ENCODE peak calls at places on chromosome 1, in five cellular contexts. N, V, H, M and T are unnamed samples.

GRCh38 chr1:109304221-109304915 is 2.4 kb downstream of the MYBPHL start:
- DNase-seq in N (no peak), H (no peak), V (no peak), M (no peak), T (no peak)

GRCh38 chr1:1314237-1314586 is 5.8 kb downstream of the PUSL1 start:
- DNase-seq in H (no peak), V (no peak), M (no peak), N (no peak), T (no peak)

GRCh38 chr1:1213153-1213918 is 617 bp downstream of the TNFRSF4 start:
- DNase-seq in V (no peak), M (no peak), N (no peak), H (no peak), T (no peak)

GRCh38 chr1:170664283-170664827 is 424 bp downstream of the PRRX1 start:
- DNase-seq in N (no peak), M (peak), V (no peak), H (no peak), T (no peak)

GRCh38 chr1:67614511-67614934 is 70.5 kb upstream of the GADD45A start:
- DNase-seq in N (no peak), V (peak), M (no peak), H (no peak), T (no peak)

GRCh38 chr1:17251699-17252376 is 2.9 kb downstream of the PADI3 start:
- DNase-seq in H (no peak), M (no peak), V (no peak), N (no peak), T (no peak)

GRCh38 chr1:226649780-226650179 is 89.3 kb downstream of the ITPKB start:
- DNase-seq in M (peak), H (peak), V (peak), N (no peak), T (no peak)

GRCh38 chr1:180343931-180344406 is 113.9 kb downstream of the LHX4 start:
- DNase-seq in V (peak), N (no peak), M (peak), H (no peak), T (peak)

GRCh38 chr1:219478811-219479210 is 134.1 kb downstream of the ZC3H11B start:
- DNase-seq in M (no peak), N (no peak), V (no peak), H (no peak), T (no peak)

GRCh38 chr1:199612976-199613774 is 414.3 kb upstream of the NR5A2 start:
- DNase-seq in H (peak), M (peak), V (no peak), N (no peak), T (peak)

GRCh38 chr1:152926091-152926490 is 17.7 kb downstream of the IVL start:
- DNase-seq in V (no peak), M (peak), N (no peak), H (peak), T (peak)

GRCh38 chr1:36322786-36323635 is 434 bp downstream of the EVA1B start:
- DNase-seq in H (no peak), N (no peak), M (peak), V (peak), T (no peak)

GRCh38 chr1:10778640-10779039 is 17.8 kb downstream of the CASZ1 start:
- DNase-seq in V (no peak), N (no peak), H (no peak), M (no peak), T (no peak)

GRCh38 chr1:171898956-171899355 is 57.7 kb downstream of the DNM3 start:
- DNase-seq in V (peak), N (no peak), H (no peak), M (no peak), T (no peak)

GRCh38 chr1:27862671-27863551 is 9.4 kb upstream of the THEMIS2 start:
- DNase-seq in M (peak), V (peak), H (peak), N (no peak), T (peak)

GRCh38 chr1:41109316-41110263 is 88.1 kb upstream of the SLFNL1 start:
- DNase-seq in V (peak), M (no peak), H (no peak), N (no peak), T (peak)

GRCh38 chr1:101008229-101008628 is 17.4 kb downstream of the DPH5 start:
- DNase-seq in M (no peak), N (no peak), V (no peak), H (no peak), T (no peak)

GRCh38 chr1:96983866-96984265 is 262.3 kb downstream of the PTBP2 start:
- DNase-seq in V (no peak), M (no peak), N (no peak), H (no peak), T (no peak)

GRCh38 chr1:151892190-151892589 is 17.1 kb downstream of the THEM4 start:
- DNase-seq in N (no peak), H (no peak), M (no peak), V (peak), T (no peak)

GRCh38 chr1:45884700-45885099 is 81.3 kb downstream of the MAST2 start:
- DNase-seq in H (no peak), N (no peak), V (no peak), M (no peak), T (no peak)

GRCh38 chr1:117732065-117732789 is 126.4 kb downstream of the TENT5C start:
- DNase-seq in H (no peak), M (no peak), N (no peak), V (no peak), T (no peak)

GRCh38 chr1:213055087-213055591 is 4.1 kb downstream of the RPS6KC1 start:
- DNase-seq in V (peak), N (no peak), H (no peak), M (no peak), T (no peak)

GRCh38 chr1:27686223-27686990 is 14.4 kb upstream of the IFI6 start:
- DNase-seq in V (no peak), N (no peak), H (no peak), M (no peak), T (no peak)

GRCh38 chr1:68977211-68977610 is 480.3 kb upstream of the DEPDC1 start:
- DNase-seq in H (no peak), V (no peak), M (no peak), N (no peak), T (no peak)

GRCh38 chr1:205507896-205508714 is 3.6 kb downstream of the CDK18 start:
- DNase-seq in H (no peak), V (no peak), M (no peak), N (no peak), T (no peak)

GRCh38 chr1:163290025-163290610 is 31.6 kb upstream of the NUF2 start:
- DNase-seq in N (no peak), H (no peak), M (no peak), V (peak), T (no peak)

GRCh38 chr1:184533915-184534314 is 147.1 kb downstream of the C1orf21 start:
- DNase-seq in N (no peak), M (no peak), H (no peak), V (no peak), T (no peak)

GRCh38 chr1:215181518-215181917 is 99.0 kb downstream of the KCNK2 start:
- DNase-seq in H (no peak), N (no peak), M (no peak), V (peak), T (no peak)

GRCh38 chr1:162371611-162372010 is 5.0 kb downstream of the SPATA46 start:
- DNase-seq in M (no peak), H (no peak), V (no peak), N (no peak), T (peak)

GRCh38 chr1:177585492-177586220 is 384.2 kb downstream of the SEC16B start:
- DNase-seq in N (peak), V (no peak), H (no peak), M (peak), T (no peak)

GRCh38 chr1:150110066-150110465 is 39.6 kb upstream of the PLEKHO1 start:
- DNase-seq in V (no peak), M (no peak), H (no peak), N (no peak), T (no peak)

GRCh38 chr1:192303029-192303428 is 13.8 kb upstream of the RGS21 start:
- DNase-seq in N (no peak), M (no peak), H (no peak), V (no peak), T (no peak)

GRCh38 chr1:40610156-40610555 is 55.3 kb downstream of the RIMS3 start:
- DNase-seq in H (no peak), V (no peak), N (no peak), M (no peak), T (no peak)

DNA sequence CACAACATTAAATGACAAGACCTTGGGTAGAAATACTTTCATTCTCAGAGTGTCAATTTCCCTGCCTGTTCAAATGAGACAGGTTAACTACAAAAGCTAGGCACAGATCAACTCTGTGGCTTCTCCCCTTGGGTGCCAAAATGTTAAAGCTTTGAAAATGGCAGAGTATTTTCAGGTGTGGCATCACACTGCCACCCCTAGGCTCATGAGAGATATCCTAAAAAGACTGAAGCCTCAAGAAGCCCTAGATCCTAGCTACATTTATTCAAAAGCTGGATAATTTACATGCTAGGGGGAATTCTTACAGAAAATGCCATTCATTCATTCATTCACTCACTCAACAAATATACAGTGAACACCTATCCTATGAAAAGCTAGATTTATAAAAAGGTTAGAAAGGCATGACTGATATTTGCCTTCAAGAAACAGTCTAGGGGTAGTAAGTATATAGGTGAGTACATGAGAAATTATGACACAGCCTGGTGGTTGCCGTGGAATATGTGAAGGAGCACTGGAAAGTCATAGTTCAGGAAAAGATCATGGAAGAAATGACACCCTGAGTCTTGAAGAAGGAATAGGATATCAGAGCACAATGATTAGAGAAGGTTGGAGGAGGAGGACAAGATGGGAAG is 15.9 kb upstream of the RAB4A start:
- DNase-seq in N (no peak), H (peak), V (peak), M (no peak), T (no peak)
- TF ChIP-seq CTCF in N (peak), H (peak), V (peak), M (peak), T (peak)

DNA sequence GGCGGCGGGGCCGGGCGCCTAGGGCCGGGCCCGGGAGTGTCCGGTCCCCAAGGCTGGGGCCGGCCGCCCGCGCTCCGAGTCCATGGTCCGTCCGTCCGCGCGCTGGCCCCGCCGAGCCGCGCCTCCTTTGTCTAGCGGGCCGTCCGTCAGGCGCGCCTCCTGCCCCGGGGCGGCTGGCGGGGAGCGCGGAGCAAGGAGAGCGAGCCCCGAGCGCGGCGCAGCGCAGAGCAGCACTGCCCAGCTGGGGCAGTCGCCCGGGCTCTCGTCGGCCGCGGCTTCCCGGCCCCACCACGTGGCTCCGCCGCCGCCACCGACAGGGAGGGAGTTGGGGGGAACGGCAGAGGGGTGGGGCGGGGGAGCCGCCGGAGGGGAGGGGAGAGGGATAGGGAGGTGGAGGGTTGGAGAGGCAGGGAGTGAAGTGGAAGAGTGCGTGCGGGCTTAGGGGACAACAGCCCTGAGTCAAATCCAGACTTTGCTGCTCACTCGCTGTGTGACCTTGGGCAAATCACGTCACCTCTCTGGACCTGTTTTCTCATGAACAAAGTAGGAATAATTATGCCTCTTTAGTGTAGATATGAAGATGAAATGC is at the start of gene NKAIN1:
- DNase-seq in M (no peak), H (no peak), V (peak), N (no peak), T (no peak)
- H3K4me3 ChIP-seq in M (no peak), H (no peak), V (no peak), N (peak), T (peak)

GRCh38 chr1:112466078-112466660 is 42.6 kb upstream of the WNT2B start:
- DNase-seq in V (peak), M (peak), H (peak), N (peak), T (peak)
- TF ChIP-seq CTCF in V (peak), M (peak), H (peak), N (peak), T (peak)

GRCh38 chr1:25462732-25463131 is 32.0 kb downstream of the MACO1 start:
- DNase-seq in M (no peak), N (no peak), H (no peak), V (peak), T (no peak)

GRCh38 chr1:25458550-25459298 is 28.0 kb downstream of the MACO1 start:
- DNase-seq in N (no peak), H (no peak), M (no peak), V (no peak), T (no peak)

GRCh38 chr1:25460020-25460419 is 29.3 kb downstream of the MACO1 start:
- DNase-seq in M (no peak), V (no peak), N (no peak), H (no peak), T (no peak)

GRCh38 chr1:25456502-25456901 is 25.8 kb downstream of the MACO1 start:
- DNase-seq in M (no peak), N (no peak), H (no peak), V (no peak), T (no peak)

GRCh38 chr1:25461783-25462182 is 31.1 kb downstream of the MACO1 start:
- DNase-seq in M (no peak), N (no peak), V (no peak), H (no peak), T (no peak)
- H3K4me3 ChIP-seq in M (no peak), N (no peak), V (no peak), H (no peak), T (no peak)